ENCODE peak calls at places on chromosome 22, in six cellular contexts. B is WTC11, H is prostate gland, T is H9, C is GM20000, L is esophagus squamous epithelium. R is an unnamed sample.

GRCh38 chr22:33656808-33657628 is 263.3 kb downstream of the LARGE1 start:
- DNase-seq in B (no peak), H (no peak), T (no peak), C (no peak), L (no peak), R (no peak)

GRCh38 chr22:46442217-46442853 is 95.1 kb downstream of the CELSR1 start:
- DNase-seq in B (no peak), H (no peak), T (no peak), C (no peak), L (no peak), R (no peak)

GRCh38 chr22:48318173-48318572 is 1509.5 kb downstream of the BRD1 start:
- DNase-seq in B (peak), H (no peak), T (no peak), C (no peak), L (no peak), R (no peak)

GRCh38 chr22:30947163-30947820 is 21.3 kb downstream of the MORC2 start:
- DNase-seq in B (no peak), H (peak), T (no peak), C (no peak), L (no peak), R (no peak)

GRCh38 chr22:44917372-44918165 is 92.2 kb downstream of the PHF21B start:
- DNase-seq in B (no peak), H (no peak), T (no peak), C (no peak), L (no peak), R (no peak)

GRCh38 chr22:30127749-30128166 is 47.5 kb downstream of the HORMAD2 start:
- DNase-seq in B (no peak), H (no peak), T (no peak), C (no peak), L (no peak), R (no peak)

GRCh38 chr22:50218153-50218995 is 17.6 kb downstream of the SELENOO start:
- DNase-seq in B (no peak), H (no peak), T (no peak), C (no peak), L (no peak), R (no peak)

GRCh38 chr22:30087611-30088010 is 7.3 kb downstream of the HORMAD2 start:
- DNase-seq in B (no peak), H (no peak), T (no peak), C (no peak), L (no peak), R (no peak)

GRCh38 chr22:40156001-40156516 is 21.7 kb upstream of the TNRC6B start:
- DNase-seq in B (peak), H (peak), T (peak), C (no peak), L (no peak), R (no peak)

GRCh38 chr22:35170716-35171697 is 86.3 kb upstream of the HMGXB4 start:
- DNase-seq in B (no peak), H (no peak), T (no peak), C (no peak), L (no peak), R (no peak)

GRCh38 chr22:48198489-48199459 is 1436.3 kb downstream of the TBC1D22A start:
- DNase-seq in B (peak), H (no peak), T (peak), C (no peak), L (no peak), R (no peak)

GRCh38 chr22:50221410-50222300 is 20.8 kb downstream of the SELENOO start:
- DNase-seq in B (no peak), H (no peak), T (no peak), C (no peak), L (no peak), R (no peak)

GRCh38 chr22:46250783-46251125 is 661 bp upstream of the CDPF1 start:
- DNase-seq in B (peak), H (no peak), T (peak), C (peak), L (no peak), R (no peak)

GRCh38 chr22:38455530-38456271 is 702 bp upstream of the KCNJ4 start:
- DNase-seq in B (peak), H (no peak), T (peak), C (peak), L (no peak), R (no peak)

GRCh38 chr22:37406836-37407235 is 20.4 kb downstream of the ELFN2 start:
- DNase-seq in B (no peak), H (no peak), T (no peak), C (no peak), L (no peak), R (no peak)

GRCh38 chr22:38416621-38417251 is 38.3 kb downstream of the KCNJ4 start:
- DNase-seq in B (peak), H (no peak), T (no peak), C (no peak), L (no peak), R (no peak)

DNA sequence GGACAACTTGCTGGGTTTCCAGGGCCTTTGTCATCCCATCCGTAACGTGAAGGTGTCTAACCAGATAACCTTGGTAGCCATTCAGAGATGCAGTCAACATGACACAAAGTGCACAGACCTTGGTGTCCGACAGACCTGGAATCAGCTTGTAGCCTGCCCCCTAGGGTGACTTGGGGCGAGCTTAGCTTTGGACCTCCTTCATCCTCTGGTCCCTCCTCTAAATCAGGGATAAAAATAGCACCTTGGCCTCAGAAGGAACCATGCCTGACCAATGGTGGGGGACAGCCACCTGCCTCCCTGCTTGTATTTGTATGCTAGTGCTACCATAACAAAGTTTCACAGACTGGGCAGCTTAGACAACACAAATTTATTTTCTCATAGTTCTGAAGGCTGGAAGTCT is 3.7 kb downstream of the SNRPD3 start:
- DNase-seq in B (no peak), H (no peak), T (no peak), C (no peak), L (no peak), R (no peak)
- TF ChIP-seq CTCF in B (no peak), H (no peak), T (no peak), C (no peak), L (no peak), R (no peak)

DNA sequence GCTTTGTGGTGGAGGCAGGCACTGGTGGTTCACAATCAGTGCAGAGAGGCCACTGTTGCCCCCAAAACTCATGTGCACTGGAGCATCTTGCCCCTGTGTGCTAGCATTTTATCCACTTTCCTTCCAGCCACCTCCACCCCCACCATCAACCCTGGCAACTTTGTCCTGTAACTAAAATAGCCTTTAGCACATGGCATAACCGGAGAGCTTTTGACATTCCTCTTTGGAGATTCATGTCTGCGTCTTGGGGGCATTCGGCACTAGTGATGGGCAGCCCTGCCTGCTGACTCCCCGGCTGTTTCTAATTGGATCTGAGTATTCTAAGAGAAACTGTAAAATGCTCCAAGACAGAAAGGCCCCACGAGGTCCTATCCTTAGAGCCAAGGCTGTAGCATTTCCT is 15.8 kb downstream of the SHISA8 start:
- DNase-seq in B (no peak), H (no peak), T (no peak), C (no peak), L (no peak), R (no peak)
- TF ChIP-seq CTCF in B (no peak), H (no peak), T (no peak), C (no peak), L (no peak), R (no peak)

GRCh38 chr22:32100711-32101110 is 57.6 kb downstream of the SLC5A1 start:
- DNase-seq in B (no peak), H (no peak), T (no peak), C (no peak), L (no peak), R (no peak)

GRCh38 chr22:32106930-32107329 is 52.2 kb downstream of the C22orf42 start:
- DNase-seq in B (peak), H (no peak), T (peak), C (peak), L (no peak), R (no peak)

DNA sequence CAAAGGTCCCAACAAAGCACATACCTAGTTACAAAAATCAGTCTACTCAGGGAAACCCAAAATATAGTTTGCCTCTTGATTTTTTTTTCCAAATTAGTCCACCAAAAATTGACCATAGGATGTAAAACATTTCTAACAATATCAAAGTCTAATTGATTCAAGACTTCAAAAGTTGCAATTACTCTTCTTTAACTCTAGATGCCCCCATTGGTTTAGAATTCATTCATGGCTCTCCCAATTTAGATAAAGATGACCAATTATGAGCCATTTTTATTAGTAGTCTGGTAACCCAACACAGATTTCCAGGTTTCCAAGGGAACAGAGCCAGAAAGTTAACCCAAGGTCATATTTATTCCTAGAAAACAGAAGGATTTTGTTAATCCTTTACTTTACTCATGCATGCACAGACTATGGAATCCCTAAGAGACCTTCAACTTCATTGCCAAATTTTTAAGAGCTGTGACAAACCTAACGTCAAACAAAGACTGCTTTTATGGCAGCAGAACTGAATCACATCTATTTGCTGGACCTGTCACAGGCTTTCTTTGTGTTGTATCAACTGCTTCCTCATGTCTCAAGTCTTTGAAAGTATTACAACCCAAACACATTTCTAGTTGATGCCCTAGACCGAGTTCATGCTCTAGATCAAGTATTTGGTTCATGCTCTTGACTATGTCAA is 55.3 kb downstream of the C22orf42 start:
- DNase-seq in B (no peak), H (no peak), T (no peak), C (no peak), L (no peak), R (no peak)
- TF ChIP-seq CTCF in B (no peak), H (peak), T (peak), C (no peak), L (peak), R (peak)

DNA sequence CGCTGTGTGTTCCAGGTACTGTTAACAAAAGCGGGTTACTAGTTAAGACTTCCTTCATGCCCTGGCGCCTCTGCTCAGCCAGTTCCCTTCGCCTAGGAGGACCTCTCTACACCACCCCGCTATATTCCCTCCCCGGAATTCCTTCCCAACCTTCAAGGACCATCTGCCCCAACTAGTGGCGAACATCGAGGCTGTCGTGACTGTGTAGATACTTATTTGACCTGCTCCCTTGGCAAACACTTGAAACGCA is 450 bp upstream of the BCL2L13 start:
- DNase-seq in B (no peak), H (peak), T (no peak), C (peak), L (no peak), R (no peak)
- TF ChIP-seq CTCF in B (no peak), H (no peak), T (no peak), C (no peak), L (peak), R (no peak)

DNA sequence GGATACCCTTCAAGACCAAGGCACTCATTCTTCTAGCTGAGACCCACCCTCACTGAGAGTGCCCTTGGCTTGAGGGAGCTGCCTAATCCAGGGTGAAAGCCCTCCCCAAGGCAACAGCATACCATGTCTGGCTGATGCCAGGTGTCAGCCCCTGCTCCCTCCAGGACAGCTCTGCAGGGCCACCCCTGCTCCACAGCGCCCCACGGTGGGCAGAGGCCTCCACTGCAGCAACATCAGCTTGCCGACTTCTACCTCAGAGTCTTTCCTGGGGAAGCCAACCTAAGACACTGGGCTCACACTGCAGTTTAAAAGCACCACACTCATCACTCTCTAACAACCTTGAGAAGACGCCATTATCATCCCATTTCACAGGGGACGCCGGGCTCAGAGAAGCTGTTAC is 29.0 kb downstream of the TTLL1 start:
- DNase-seq in B (peak), H (no peak), T (peak), C (peak), L (no peak), R (peak)
- TF ChIP-seq CTCF in B (peak), H (peak), T (peak), C (peak), L (peak), R (peak)

GRCh38 chr22:18077087-18077638 is 627 bp upstream of the PEX26 start:
- DNase-seq in B (no peak), H (no peak), T (no peak), C (no peak), L (no peak), R (no peak)

GRCh38 chr22:18077639-18078328 is at the start of gene PEX26:
- DNase-seq in B (peak), H (peak), T (peak), C (peak), L (peak), R (peak)

GRCh38 chr22:18076060-18076497 is 1.7 kb upstream of the PEX26 start:
- DNase-seq in B (peak), H (peak), T (peak), C (peak), L (no peak), R (no peak)

GRCh38 chr22:18079706-18080230 is 2.0 kb downstream of the PEX26 start:
- DNase-seq in B (no peak), H (no peak), T (no peak), C (no peak), L (no peak), R (no peak)

DNA sequence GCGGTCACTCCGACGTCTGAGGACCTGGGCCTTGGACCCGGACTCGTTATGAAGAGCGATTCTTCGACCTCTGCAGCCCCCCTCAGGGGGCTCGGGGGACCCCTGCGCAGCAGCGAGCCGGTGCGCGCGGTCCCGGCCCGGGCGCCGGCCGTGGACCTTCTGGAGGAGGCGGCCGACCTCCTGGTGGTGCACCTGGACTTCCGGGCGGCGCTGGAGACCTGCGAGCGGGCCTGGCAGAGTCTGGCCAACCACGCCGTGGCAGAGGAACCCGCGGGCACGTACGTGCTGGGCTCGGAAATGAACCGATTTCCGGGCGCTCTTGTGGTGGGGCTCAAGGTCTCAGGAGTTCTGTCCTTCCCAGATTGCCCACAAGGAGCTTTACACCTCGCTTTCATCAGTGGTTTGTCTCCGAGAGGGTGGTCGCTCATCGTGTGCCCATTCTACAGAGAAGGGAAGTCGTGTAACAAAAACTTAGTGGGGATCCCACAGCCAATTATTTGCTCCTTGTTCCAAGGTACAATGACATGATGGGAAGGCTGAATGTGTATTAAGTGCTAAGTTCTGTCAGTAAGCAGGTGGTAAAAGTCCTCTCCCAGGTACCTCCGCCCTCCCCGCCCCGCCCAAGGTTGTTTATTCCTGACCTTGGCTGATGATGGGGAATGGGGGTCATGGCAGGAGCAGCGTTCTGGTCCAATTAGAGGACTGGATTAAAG is 695 bp downstream of the PEX26 start:
- DNase-seq in B (peak), H (no peak), T (peak), C (no peak), L (no peak), R (peak)
- TF ChIP-seq CTCF in B (no peak), H (no peak), T (peak), C (no peak), L (no peak), R (no peak)

DNA sequence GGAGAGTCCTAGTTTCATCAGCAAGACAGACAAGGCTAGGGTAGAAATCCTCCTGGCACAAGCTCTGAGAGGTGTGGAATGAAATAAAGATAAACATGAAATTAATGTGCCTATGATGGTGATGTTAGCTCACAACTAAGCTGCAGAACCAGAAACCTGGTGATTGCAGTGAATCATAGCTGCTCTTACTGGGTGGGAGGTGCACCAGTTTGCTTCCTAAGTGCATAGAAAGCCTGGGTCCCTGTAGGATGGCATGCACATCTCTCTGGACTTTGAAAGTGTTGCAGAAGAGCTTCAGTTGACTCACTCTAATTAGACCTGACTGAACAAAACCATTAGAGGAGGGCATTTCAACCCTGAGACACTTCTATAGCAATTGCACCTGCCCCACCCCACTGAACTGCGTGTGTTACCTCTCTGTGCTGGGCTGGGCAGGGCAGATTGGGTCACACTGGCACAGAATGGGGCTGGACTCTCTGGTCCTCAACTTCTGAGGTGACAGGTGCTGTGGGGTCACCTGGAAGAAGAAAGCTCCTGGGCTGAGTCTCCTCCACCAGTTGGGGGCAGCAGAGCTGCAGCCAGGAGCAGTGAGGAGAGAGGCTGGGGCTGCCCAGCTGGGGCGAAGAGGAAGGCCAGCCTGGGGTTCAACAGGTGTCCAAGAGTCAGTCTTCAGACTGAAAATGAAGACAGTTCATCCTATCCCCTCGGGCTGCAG is 57.9 kb downstream of the GGTLC2 start:
- DNase-seq in B (peak), H (no peak), T (peak), C (no peak), L (no peak), R (no peak)
- TF ChIP-seq CTCF in B (peak), H (peak), T (peak), C (peak), L (peak), R (no peak)

DNA sequence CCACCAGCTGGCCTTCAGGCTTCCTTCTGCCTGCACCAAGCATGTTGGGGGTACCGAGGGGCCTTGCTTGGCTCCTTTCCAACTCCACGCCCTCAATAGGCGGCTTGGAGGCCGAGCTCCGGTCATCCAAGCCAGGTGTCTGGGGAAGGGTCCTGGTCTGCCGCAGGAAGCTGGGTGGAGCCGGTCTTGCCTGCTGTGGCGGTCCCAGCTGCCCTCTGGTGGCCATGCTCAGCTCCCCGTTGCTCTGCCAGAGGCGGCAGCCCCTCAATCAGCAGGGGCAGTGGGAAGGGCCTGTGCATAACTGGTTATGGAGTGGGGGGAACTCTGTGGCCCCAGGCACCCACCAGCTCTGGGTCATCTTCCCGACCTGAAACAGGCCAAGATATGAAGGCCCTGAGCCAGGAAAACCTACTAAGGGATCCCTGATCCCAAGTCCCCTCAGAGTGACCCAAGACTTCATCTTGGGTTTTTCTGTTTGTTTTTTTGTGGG is 3.2 kb downstream of the ARVCF start:
- DNase-seq in B (peak), H (no peak), T (peak), C (peak), L (no peak), R (peak)
- TF ChIP-seq CTCF in B (peak), H (peak), T (peak), C (peak), L (peak), R (peak)